ENCODE peak calls at places on chromosomes 6 and 20, in nine cellular contexts. Z, J, P, T, D, Y, B, I and W are unnamed samples.

GRCh38 chr6:107689881-107690545 is 134.1 kb downstream of the SCML4 start:
- DNase-seq in Z (no peak), J (no peak), P (no peak), T (no peak), D (no peak), Y (no peak), B (no peak), I (no peak), W (no peak)

GRCh38 chr6:103578115-103578514 is 1281.6 kb downstream of the HACE1 start:
- DNase-seq in Z (no peak), J (no peak), P (no peak), T (no peak), D (no peak), Y (no peak), B (no peak), I (no peak), W (no peak)

GRCh38 chr6:96947055-96947454 is 22.5 kb downstream of the KLHL32 start:
- DNase-seq in Z (no peak), J (no peak), P (no peak), T (no peak), D (no peak), Y (no peak), B (no peak), I (no peak), W (no peak)

GRCh38 chr6:28802417-28803336 is 121.1 kb downstream of the TRIM27 start:
- DNase-seq in Z (no peak), J (no peak), P (no peak), T (no peak), D (no peak), Y (no peak), B (peak; percentile 97), I (peak; percentile 65), W (no peak)

GRCh38 chr20:8967641-8968245 is 101.1 kb upstream of the PLCB4 start:
- DNase-seq in Z (no peak), J (no peak), P (no peak), T (no peak), D (no peak), Y (no peak), B (no peak), I (no peak), W (no peak)

GRCh38 chr20:13649548-13649947 is 10.8 kb upstream of the TASP1 start:
- DNase-seq in Z (peak; percentile 17), J (peak; percentile 57), P (no peak), T (peak; percentile 79), D (no peak), Y (peak; percentile 28), B (no peak), I (no peak), W (peak; percentile 38)

GRCh38 chr6:87724994-87725811 is 23.2 kb upstream of the AKIRIN2 start:
- DNase-seq in Z (no peak), J (no peak), P (no peak), T (no peak), D (no peak), Y (peak; percentile 36), B (no peak), I (no peak), W (no peak)

GRCh38 chr6:25014806-25015560 is 79.2 kb upstream of the RIPOR2 start:
- DNase-seq in Z (no peak), J (no peak), P (no peak), T (peak; percentile 55), D (no peak), Y (peak; percentile 34), B (no peak), I (peak; percentile 78), W (peak; percentile 70)

GRCh38 chr6:72757926-72758325 is 136.1 kb downstream of the KCNQ5 start:
- DNase-seq in Z (no peak), J (no peak), P (no peak), T (no peak), D (no peak), Y (no peak), B (no peak), I (no peak), W (no peak)

GRCh38 chr6:72757048-72757447 is 135.2 kb downstream of the KCNQ5 start:
- DNase-seq in Z (no peak), J (no peak), P (no peak), T (no peak), D (no peak), Y (no peak), B (no peak), I (no peak), W (no peak)

GRCh38 chr6:72761767-72762166 is 139.9 kb downstream of the KCNQ5 start:
- DNase-seq in Z (no peak), J (no peak), P (no peak), T (peak; percentile 8), D (no peak), Y (no peak), B (no peak), I (no peak), W (no peak)

GRCh38 chr6:72758901-72759300 is 137.0 kb downstream of the KCNQ5 start:
- DNase-seq in Z (no peak), J (no peak), P (no peak), T (no peak), D (no peak), Y (no peak), B (no peak), I (no peak), W (no peak)

DNA sequence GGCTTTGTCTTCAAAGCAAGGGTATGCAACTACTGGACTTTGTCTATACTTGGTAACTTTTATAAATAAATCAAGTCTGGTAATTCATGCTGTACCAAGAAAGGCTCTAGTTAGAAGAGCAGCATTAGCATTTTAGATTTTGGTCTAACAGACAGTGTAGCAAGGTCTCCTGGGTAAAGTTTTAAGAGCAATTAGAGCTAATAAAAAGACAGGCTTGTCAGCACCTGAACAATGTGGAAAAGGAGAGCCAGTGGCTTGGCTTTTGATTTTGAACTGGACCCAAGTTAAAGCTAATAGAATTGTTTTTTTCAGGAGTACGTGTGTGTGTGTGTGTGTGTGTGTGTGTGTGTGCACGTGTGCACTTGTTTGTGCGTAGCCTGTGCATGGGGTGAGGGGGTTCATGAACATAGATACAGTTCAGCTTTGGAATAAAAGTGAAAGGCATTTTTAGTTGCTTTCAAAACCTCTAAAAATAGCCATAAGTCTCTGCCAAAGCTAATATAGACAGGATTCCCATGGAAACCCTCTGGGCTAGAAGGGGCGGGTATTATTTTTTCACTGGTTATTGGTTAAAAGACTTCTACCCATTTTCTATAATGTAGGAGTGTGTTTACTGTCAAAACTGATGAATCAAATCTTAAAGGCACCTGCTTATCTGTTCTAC is 138.4 kb downstream of the KCNQ5 start:
- DNase-seq in Z (no peak), J (no peak), P (no peak), T (no peak), D (no peak), Y (no peak), B (no peak), I (peak; percentile 11), W (no peak)
- H3K27ac ChIP-seq in Z (no peak overlapping the region), J (no peak overlapping the region), P (no peak overlapping the region), T (no peak overlapping the region), D (no peak overlapping the region), Y (peak overlapping the region; percentile 2), B (no peak overlapping the region), I (no peak overlapping the region), W (peak overlapping the region; percentile 38)

DNA sequence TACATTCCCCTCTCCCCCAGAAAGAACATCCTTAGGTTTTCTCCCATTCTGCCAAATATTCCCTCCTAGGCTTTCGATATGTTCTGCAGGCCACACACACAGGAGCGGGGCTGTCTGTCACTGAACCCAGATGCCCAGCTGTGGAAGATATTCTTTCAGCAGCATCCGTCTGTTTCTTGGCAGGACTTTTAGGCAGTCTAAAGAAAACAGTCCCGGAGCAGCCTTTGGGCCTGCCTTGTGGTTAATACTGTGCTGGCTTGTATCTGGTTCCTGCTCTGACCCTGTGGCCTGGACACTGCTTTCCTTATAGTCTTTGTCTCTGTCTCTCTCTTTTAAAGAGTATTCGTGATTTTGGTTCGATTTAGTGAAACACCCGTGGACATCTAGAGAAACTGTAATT is 94.6 kb upstream of the SUPT3H start:
- DNase-seq in Z (no peak), J (peak; percentile 23), P (no peak), T (no peak), D (no peak), Y (peak; percentile 21), B (no peak), I (peak; percentile 51), W (no peak)
- TF ChIP-seq CTCF in Z (no peak), J (no peak), P (no peak), T (no peak), D (no peak), Y (no peak), B (no peak), I (no peak), W (no peak)

GRCh38 chr6:129946439-129947140 is 71.8 kb upstream of the L3MBTL3 start:
- DNase-seq in Z (no peak), J (no peak), P (no peak), T (no peak), D (no peak), Y (no peak), B (no peak), I (no peak), W (no peak)
- H3K27ac ChIP-seq in Z (no peak overlapping the region), J (no peak overlapping the region), P (no peak overlapping the region), T (no peak overlapping the region), D (no peak overlapping the region), Y (no peak overlapping the region), B (no peak overlapping the region), I (no peak overlapping the region), W (no peak overlapping the region)

GRCh38 chr6:4352731-4353130 is 217.4 kb upstream of the ECI2 start:
- DNase-seq in Z (no peak), J (no peak), P (no peak), T (no peak), D (no peak), Y (no peak), B (no peak), I (peak; percentile 34), W (no peak)

GRCh38 chr6:4351506-4351852 is 216.1 kb upstream of the ECI2 start:
- DNase-seq in Z (no peak), J (no peak), P (no peak), T (no peak), D (no peak), Y (no peak), B (no peak), I (no peak), W (no peak)

GRCh38 chr6:4350571-4351505 is 215.5 kb upstream of the ECI2 start:
- DNase-seq in Z (no peak), J (peak; percentile 81), P (no peak), T (no peak), D (no peak), Y (no peak), B (no peak), I (peak; percentile 73), W (no peak)

GRCh38 chr6:4354181-4354580 is 218.8 kb upstream of the ECI2 start:
- DNase-seq in Z (no peak), J (no peak), P (no peak), T (no peak), D (no peak), Y (no peak), B (no peak), I (no peak), W (no peak)

DNA sequence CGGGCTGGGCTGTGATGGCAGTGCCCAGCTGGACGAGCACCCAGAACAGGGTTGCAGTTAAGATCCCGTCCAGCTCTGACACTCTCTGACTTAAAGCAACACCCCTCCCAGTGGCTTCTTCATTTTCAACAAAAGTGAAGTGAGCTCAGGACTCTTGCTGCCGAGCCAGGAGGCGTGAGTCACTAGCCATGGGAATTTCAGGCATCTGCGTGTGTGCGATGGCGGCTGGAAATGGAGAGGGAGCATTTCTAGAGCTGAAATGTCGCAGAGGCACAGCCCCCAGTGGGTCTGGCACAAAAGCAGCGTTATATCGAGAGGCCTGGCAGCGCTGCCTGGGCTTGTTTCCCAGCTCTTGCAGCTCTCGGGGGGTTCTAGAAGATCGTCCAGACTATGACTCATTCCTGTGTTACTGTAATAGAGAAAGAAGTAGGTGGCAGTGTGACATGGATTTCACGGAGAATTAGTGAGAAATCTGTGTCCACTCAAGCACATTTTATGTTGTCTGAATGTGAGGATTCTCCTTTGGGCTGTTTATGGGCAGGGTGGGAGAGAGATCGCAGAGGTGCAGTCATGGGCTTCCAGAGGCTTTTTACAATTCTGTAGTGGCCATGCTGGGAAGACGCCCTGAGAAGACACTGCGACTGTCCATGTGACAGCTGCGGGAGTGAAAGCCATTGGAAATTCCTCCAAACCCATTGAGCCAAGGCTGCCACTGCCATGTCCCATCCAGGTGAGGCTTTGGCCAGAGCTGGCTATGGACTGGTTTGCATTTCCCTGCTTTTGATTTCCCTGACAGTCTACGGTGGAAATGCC is 216.7 kb upstream of the ECI2 start:
- DNase-seq in Z (peak; percentile 42), J (peak; percentile 80), P (peak; percentile 56), T (peak; percentile 7), D (no peak), Y (peak; percentile 86), B (peak; percentile 63), I (peak; percentile 95), W (peak; percentile 58)
- TF ChIP-seq CTCF in Z (no peak), J (no peak), P (no peak), T (no peak), D (no peak), Y (no peak), B (no peak), I (peak; percentile 2), W (no peak)